ENCODE peak calls at places on chromosomes 2 and 18, in four cellular contexts. V is K562, Z is HepG2, E is GM12878. K is an unnamed sample.

GRCh38 chr2:233251306-233252116 is at the start of gene ATG16L1:
- DNase-seq in V (peak; percentile 94), Z (peak; percentile 96), E (peak; percentile 73), K (peak; percentile 94)

GRCh38 chr2:226125151-226125550 is 674.5 kb downstream of the IRS1 start:
- DNase-seq in V (no peak), Z (no peak), E (no peak), K (no peak)

GRCh38 chr2:164992818-164993217 is 37.5 kb upstream of the SLC38A11 start:
- DNase-seq in V (peak; percentile 82), Z (peak; percentile 80), E (no peak), K (peak; percentile 38)

GRCh38 chr2:47043142-47043890 is 111.8 kb downstream of the STPG4 start:
- DNase-seq in V (no peak), Z (peak; percentile 79), E (no peak), K (peak; percentile 22)

GRCh38 chr2:38943784-38944183 is 54.1 kb downstream of the ARHGEF33 start:
- DNase-seq in V (no peak), Z (no peak), E (no peak), K (no peak)

GRCh38 chr18:8654482-8655451 is 45.5 kb downstream of the RAB12 start:
- DNase-seq in V (peak; percentile 33), Z (no peak), E (no peak), K (no peak)

GRCh38 chr2:8251291-8251690 is 430.6 kb upstream of the ID2 start:
- DNase-seq in V (no peak), Z (no peak), E (no peak), K (no peak)

GRCh38 chr18:7325126-7325430 is 94.2 kb downstream of the LRRC30 start:
- DNase-seq in V (no peak), Z (no peak), E (no peak), K (no peak)

GRCh38 chr2:84832772-84833461 is 48.0 kb downstream of the TRABD2A start:
- DNase-seq in V (no peak), Z (no peak), E (peak; percentile 13), K (no peak)

GRCh38 chr2:194166818-194167217 is 1490.2 kb upstream of the SLC39A10 start:
- DNase-seq in V (peak; percentile 0), Z (peak; percentile 39), E (no peak), K (no peak)

GRCh38 chr2:25197336-25198208 is 29.2 kb upstream of the POMC start:
- DNase-seq in V (no peak), Z (no peak), E (no peak), K (no peak)

GRCh38 chr2:187429989-187430388 is 18.1 kb downstream of the CALCRL start:
- DNase-seq in V (no peak), Z (no peak), E (no peak), K (no peak)

GRCh38 chr18:38690626-38691025 is 1125.0 kb upstream of the CELF4 start:
- DNase-seq in V (no peak), Z (no peak), E (no peak), K (no peak)

GRCh38 chr2:70094978-70095832 is 7.9 kb downstream of the PCBP1 start:
- DNase-seq in V (no peak), Z (peak; percentile 87), E (no peak), K (no peak)

GRCh38 chr2:29056452-29056851 is 17.9 kb downstream of the PCARE start:
- DNase-seq in V (no peak), Z (no peak), E (no peak), K (no peak)

GRCh38 chr18:10015941-10016819 is 102.4 kb downstream of the VAPA start:
- DNase-seq in V (no peak), Z (no peak), E (no peak), K (no peak)

GRCh38 chr2:17162721-17163120 is 355.5 kb downstream of the RAD51AP2 start:
- DNase-seq in V (no peak), Z (no peak), E (no peak), K (no peak)

GRCh38 chr2:199461455-199462166 is 3.9 kb upstream of the SATB2 start:
- DNase-seq in V (no peak), Z (no peak), E (no peak), K (no peak)

DNA sequence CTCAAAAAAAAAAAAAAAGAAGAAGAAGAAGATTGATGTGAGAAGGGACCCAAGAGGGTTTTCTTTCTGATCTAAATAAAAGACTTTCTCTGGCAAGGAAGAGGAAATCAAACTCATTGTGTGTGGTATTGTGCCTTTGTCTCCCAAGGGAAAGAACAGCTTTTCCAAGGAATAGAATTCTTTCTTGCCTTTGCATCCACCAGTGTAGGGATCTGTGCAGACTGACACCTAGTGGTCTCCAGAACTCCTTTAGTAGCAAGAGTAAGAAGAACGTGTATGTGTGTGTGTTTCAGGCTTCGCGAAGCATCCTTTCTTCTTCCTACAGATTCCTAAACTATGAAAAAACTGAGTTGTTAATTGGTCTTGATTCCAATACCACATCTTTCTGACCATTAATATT is 33.5 kb upstream of the CRIM1 start:
- DNase-seq in V (no peak), Z (peak; percentile 40), E (no peak), K (no peak)
- TF ChIP-seq CTCF in V (no peak), Z (peak; percentile 66), E (peak; percentile 32), K (peak; percentile 20)

GRCh38 chr18:4639628-4640310 is 184.7 kb upstream of the DLGAP1 start:
- DNase-seq in V (no peak), Z (no peak), E (peak; percentile 97), K (no peak)
- TF ChIP-seq NR2C2 in V (no peak), Z (no peak), E (no peak), K (no peak)

DNA sequence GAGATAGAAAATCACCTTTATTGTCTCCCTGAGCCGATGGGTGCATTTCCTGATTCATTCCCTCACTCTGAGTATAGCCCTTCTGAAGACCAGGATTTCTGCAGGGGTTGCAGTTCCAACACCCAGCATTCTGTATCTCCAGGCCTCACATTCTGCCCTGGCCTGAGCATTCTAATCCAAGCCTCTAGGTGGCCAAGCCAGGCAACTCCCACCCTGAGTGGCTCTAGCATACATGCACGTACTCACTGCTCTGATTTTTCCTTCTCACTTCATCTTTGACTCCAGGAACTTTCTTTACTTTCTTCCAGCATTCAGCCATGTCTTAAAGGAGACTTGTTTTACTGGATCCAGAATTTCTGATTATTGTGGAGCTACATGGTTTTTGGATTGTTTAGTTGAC is 100.7 kb upstream of the STK39 start:
- DNase-seq in V (peak; percentile 66), Z (peak; percentile 73), E (no peak), K (peak; percentile 66)
- TF ChIP-seq CTCF in V (peak; percentile 72), Z (peak; percentile 80), E (peak; percentile 63), K (peak; percentile 9)

GRCh38 chr2:148022882-148023281 is 2.0 kb downstream of the MBD5 start:
- DNase-seq in V (no peak), Z (no peak), E (no peak), K (no peak)

GRCh38 chr2:148022351-148022750 is 1.5 kb downstream of the MBD5 start:
- DNase-seq in V (no peak), Z (no peak), E (no peak), K (no peak)

GRCh38 chr2:148020358-148021058 is at the start of gene ORC4:
- DNase-seq in V (peak; percentile 99), Z (peak; percentile 100), E (peak; percentile 99), K (peak; percentile 96)

GRCh38 chr2:148020036-148020357 is 540 bp downstream of the ORC4 start:
- DNase-seq in V (no peak), Z (no peak), E (no peak), K (no peak)

DNA sequence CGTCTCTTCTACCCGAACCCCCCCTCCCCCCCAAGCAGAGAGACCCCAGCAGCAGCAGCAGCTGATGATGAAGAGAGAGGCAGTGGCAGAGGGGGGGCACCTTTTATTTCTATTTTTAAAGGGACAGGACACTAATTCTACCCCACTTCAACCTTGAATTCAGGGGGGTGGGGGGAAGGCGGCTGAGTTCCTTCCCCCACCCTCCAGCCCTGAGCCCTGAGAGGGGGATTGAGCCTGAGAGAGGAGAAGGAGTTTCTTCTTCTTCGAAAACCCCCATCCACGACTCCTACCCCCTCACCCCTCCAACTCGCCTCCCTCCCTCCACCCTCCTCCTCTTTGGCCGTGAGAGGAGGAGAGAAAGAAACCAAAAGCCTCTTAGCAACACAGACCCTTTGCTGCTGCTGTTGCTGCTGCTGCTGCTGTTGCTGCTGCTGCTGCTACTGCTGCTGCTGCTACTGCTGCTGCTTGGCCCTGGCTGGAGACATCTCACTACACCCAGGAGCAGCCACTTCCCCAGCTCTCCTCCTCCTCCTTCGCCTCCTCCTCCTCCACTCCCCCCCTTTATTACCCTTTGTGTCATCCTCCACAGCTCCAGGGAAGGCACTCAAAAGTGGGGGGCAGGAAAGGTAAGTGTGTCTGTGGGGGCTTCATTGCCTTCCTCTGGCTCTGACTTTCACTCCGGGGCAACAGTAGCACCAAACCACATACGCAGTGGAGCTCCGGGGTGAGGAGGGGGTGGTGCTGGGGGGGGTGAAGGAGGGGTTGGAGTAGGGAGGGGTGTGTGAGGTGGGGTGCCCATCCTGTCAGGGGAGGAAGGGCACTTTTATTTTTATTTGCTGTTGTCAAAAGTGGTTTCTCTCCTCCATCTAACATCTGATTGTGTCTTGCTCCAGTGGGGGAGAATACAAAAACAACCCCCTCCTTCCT is at the start of gene MBD5:
- DNase-seq in V (peak; percentile 47), Z (peak; percentile 35), E (peak; percentile 45), K (peak; percentile 49)
- TF ChIP-seq NR2C2 in V (peak; percentile 33), Z (peak; percentile 6), E (no peak), K (no peak)

GRCh38 chr2:217873371-217873770 is 129.4 kb downstream of the TNS1 start:
- DNase-seq in V (no peak), Z (no peak), E (no peak), K (peak; percentile 24)

GRCh38 chr2:217870528-217871011 is 132.2 kb downstream of the TNS1 start:
- DNase-seq in V (no peak), Z (no peak), E (no peak), K (no peak)

GRCh38 chr2:217875138-217875537 is 127.7 kb downstream of the TNS1 start:
- DNase-seq in V (no peak), Z (no peak), E (no peak), K (no peak)

GRCh38 chr2:217875556-217876252 is 127.1 kb downstream of the TNS1 start:
- DNase-seq in V (no peak), Z (no peak), E (no peak), K (no peak)

GRCh38 chr2:217872319-217872718 is 130.5 kb downstream of the TNS1 start:
- DNase-seq in V (no peak), Z (no peak), E (no peak), K (no peak)
- TF ChIP-seq CTCF in V (no peak), Z (no peak), E (no peak), K (no peak)

GRCh38 chr18:332721-333513 is 65.1 kb upstream of the THOC1 start:
- DNase-seq in V (no peak), Z (no peak), E (no peak), K (no peak)
- TF ChIP-seq NR2C2 in V (no peak), Z (no peak), E (no peak), K (no peak)

GRCh38 chr18:41899535-41899934 is 55.5 kb upstream of the PIK3C3 start:
- DNase-seq in V (no peak), Z (no peak), E (no peak), K (no peak)
- TF ChIP-seq CTCF in V (no peak), Z (no peak), E (no peak), K (no peak)

GRCh38 chr2:230575640-230576324 is 136.9 kb upstream of the CAB39 start:
- DNase-seq in V (peak; percentile 63), Z (no peak), E (no peak), K (no peak)
- TF ChIP-seq NR2C2 in V (no peak), Z (no peak), E (no peak), K (no peak)

GRCh38 chr2:190636362-190636761 is 12.5 kb upstream of the NAB1 start:
- DNase-seq in V (no peak), Z (no peak), E (no peak), K (no peak)

GRCh38 chr2:190634381-190634780 is 14.5 kb upstream of the NAB1 start:
- DNase-seq in V (no peak), Z (no peak), E (no peak), K (no peak)

GRCh38 chr2:190637331-190637734 is 11.6 kb upstream of the NAB1 start:
- DNase-seq in V (no peak), Z (no peak), E (no peak), K (no peak)

GRCh38 chr2:190637903-190638618 is 10.8 kb upstream of the NAB1 start:
- DNase-seq in V (no peak), Z (peak; percentile 45), E (no peak), K (no peak)

GRCh38 chr2:190635781-190636180 is 13.1 kb upstream of the NAB1 start:
- DNase-seq in V (no peak), Z (peak; percentile 12), E (no peak), K (no peak)
- TF ChIP-seq CTCF in V (peak; percentile 29), Z (peak; percentile 44), E (peak; percentile 36), K (no peak)